ENCODE peak calls at places on chromosomes 1 and 21, in seven cellular contexts. One of them, this sample, is unnamed.

GRCh38 chr1:179229214-179230140 is at the start of gene ABL2:
- DNase-seq in NCI-H526: peak; percentile 99
- DNase-seq in LoVo: peak; percentile 41
- DNase-seq in PC-9: peak; percentile 39
- DNase-seq in stimulated activated CD8-positive, alpha-beta memory T cell treated with anti-CD3 and anti-CD28 coated beads, Interleukin-4, amount 100 ng/mL, for 1 hour: no peak
- DNase-seq in iris pigment epithelial cell: no peak
- DNase-seq in activated T-cell treated with anti-CD3 and anti-CD28 coated beads for 1 hour: peak; percentile 39
- DNase-seq in this sample: peak; percentile 68

GRCh38 chr1:33080885-33081553 is at the start of gene AZIN2:
- DNase-seq in NCI-H526: peak; percentile 97
- DNase-seq in LoVo: peak; percentile 93
- DNase-seq in iris pigment epithelial cell: peak; percentile 92
- DNase-seq in PC-9: peak; percentile 93
- DNase-seq in stimulated activated CD8-positive, alpha-beta memory T cell treated with anti-CD3 and anti-CD28 coated beads, Interleukin-4, amount 100 ng/mL, for 1 hour: peak; percentile 99
- DNase-seq in activated T-cell treated with anti-CD3 and anti-CD28 coated beads for 1 hour: peak; percentile 98
- DNase-seq in this sample: peak; percentile 90

GRCh38 chr1:206839857-206840256 is 25.6 kb upstream of the IL20 start:
- DNase-seq in NCI-H526: no peak
- DNase-seq in activated T-cell treated with anti-CD3 and anti-CD28 coated beads for 1 hour: no peak
- DNase-seq in LoVo: no peak
- DNase-seq in stimulated activated CD8-positive, alpha-beta memory T cell treated with anti-CD3 and anti-CD28 coated beads, Interleukin-4, amount 100 ng/mL, for 1 hour: no peak
- DNase-seq in iris pigment epithelial cell: peak; percentile 38
- DNase-seq in PC-9: no peak
- DNase-seq in this sample: no peak

GRCh38 chr1:49016030-49016991 is 239.6 kb upstream of the BEND5 start:
- DNase-seq in PC-9: no peak
- DNase-seq in LoVo: no peak
- DNase-seq in NCI-H526: no peak
- DNase-seq in iris pigment epithelial cell: no peak
- DNase-seq in activated T-cell treated with anti-CD3 and anti-CD28 coated beads for 1 hour: no peak
- DNase-seq in stimulated activated CD8-positive, alpha-beta memory T cell treated with anti-CD3 and anti-CD28 coated beads, Interleukin-4, amount 100 ng/mL, for 1 hour: no peak
- DNase-seq in this sample: no peak

GRCh38 chr1:167191958-167192357 is 28.7 kb upstream of the POU2F1 start:
- DNase-seq in NCI-H526: no peak
- DNase-seq in iris pigment epithelial cell: no peak
- DNase-seq in stimulated activated CD8-positive, alpha-beta memory T cell treated with anti-CD3 and anti-CD28 coated beads, Interleukin-4, amount 100 ng/mL, for 1 hour: no peak
- DNase-seq in activated T-cell treated with anti-CD3 and anti-CD28 coated beads for 1 hour: no peak
- DNase-seq in PC-9: no peak
- DNase-seq in LoVo: no peak
- DNase-seq in this sample: no peak

GRCh38 chr21:26405735-26406361 is 167.2 kb downstream of the CYYR1 start:
- DNase-seq in LoVo: peak; percentile 37
- DNase-seq in stimulated activated CD8-positive, alpha-beta memory T cell treated with anti-CD3 and anti-CD28 coated beads, Interleukin-4, amount 100 ng/mL, for 1 hour: no peak
- DNase-seq in NCI-H526: peak; percentile 15
- DNase-seq in PC-9: peak; percentile 49
- DNase-seq in activated T-cell treated with anti-CD3 and anti-CD28 coated beads for 1 hour: no peak
- DNase-seq in iris pigment epithelial cell: peak; percentile 90
- DNase-seq in this sample: peak; percentile 56

GRCh38 chr1:182185822-182186756 is 124.6 kb upstream of the ZNF648 start:
- DNase-seq in iris pigment epithelial cell: peak; percentile 63
- DNase-seq in NCI-H526: peak; percentile 82
- DNase-seq in stimulated activated CD8-positive, alpha-beta memory T cell treated with anti-CD3 and anti-CD28 coated beads, Interleukin-4, amount 100 ng/mL, for 1 hour: no peak
- DNase-seq in activated T-cell treated with anti-CD3 and anti-CD28 coated beads for 1 hour: no peak
- DNase-seq in PC-9: peak; percentile 76
- DNase-seq in LoVo: peak; percentile 39
- DNase-seq in this sample: no peak

GRCh38 chr1:50620680-50621329 is 197.6 kb upstream of the DMRTA2 start:
- DNase-seq in NCI-H526: peak; percentile 29
- DNase-seq in LoVo: peak; percentile 78
- DNase-seq in stimulated activated CD8-positive, alpha-beta memory T cell treated with anti-CD3 and anti-CD28 coated beads, Interleukin-4, amount 100 ng/mL, for 1 hour: no peak
- DNase-seq in activated T-cell treated with anti-CD3 and anti-CD28 coated beads for 1 hour: no peak
- DNase-seq in PC-9: peak; percentile 95
- DNase-seq in iris pigment epithelial cell: peak; percentile 54
- DNase-seq in this sample: no peak

GRCh38 chr1:94258873-94259331 is 21.5 kb upstream of the ARHGAP29 start:
- DNase-seq in stimulated activated CD8-positive, alpha-beta memory T cell treated with anti-CD3 and anti-CD28 coated beads, Interleukin-4, amount 100 ng/mL, for 1 hour: no peak
- DNase-seq in iris pigment epithelial cell: peak; percentile 97
- DNase-seq in LoVo: peak; percentile 91
- DNase-seq in activated T-cell treated with anti-CD3 and anti-CD28 coated beads for 1 hour: no peak
- DNase-seq in NCI-H526: no peak
- DNase-seq in PC-9: peak; percentile 91
- DNase-seq in this sample: no peak

GRCh38 chr1:78081980-78082860 is 36.5 kb downstream of the GIPC2 start:
- DNase-seq in LoVo: no peak
- DNase-seq in iris pigment epithelial cell: peak; percentile 57
- DNase-seq in PC-9: no peak
- DNase-seq in stimulated activated CD8-positive, alpha-beta memory T cell treated with anti-CD3 and anti-CD28 coated beads, Interleukin-4, amount 100 ng/mL, for 1 hour: no peak
- DNase-seq in NCI-H526: no peak
- DNase-seq in activated T-cell treated with anti-CD3 and anti-CD28 coated beads for 1 hour: no peak
- DNase-seq in this sample: no peak

GRCh38 chr1:116817582-116818064 is 63.4 kb downstream of the CD2 start:
- DNase-seq in stimulated activated CD8-positive, alpha-beta memory T cell treated with anti-CD3 and anti-CD28 coated beads, Interleukin-4, amount 100 ng/mL, for 1 hour: peak; percentile 49
- DNase-seq in NCI-H526: peak; percentile 95
- DNase-seq in LoVo: peak; percentile 20
- DNase-seq in iris pigment epithelial cell: peak; percentile 10
- DNase-seq in PC-9: peak; percentile 52
- DNase-seq in activated T-cell treated with anti-CD3 and anti-CD28 coated beads for 1 hour: peak; percentile 67
- DNase-seq in this sample: peak; percentile 47

GRCh38 chr1:29324771-29325351 is 88.5 kb downstream of the PTPRU start:
- DNase-seq in LoVo: no peak
- DNase-seq in activated T-cell treated with anti-CD3 and anti-CD28 coated beads for 1 hour: no peak
- DNase-seq in PC-9: peak; percentile 14
- DNase-seq in iris pigment epithelial cell: no peak
- DNase-seq in NCI-H526: peak; percentile 68
- DNase-seq in stimulated activated CD8-positive, alpha-beta memory T cell treated with anti-CD3 and anti-CD28 coated beads, Interleukin-4, amount 100 ng/mL, for 1 hour: no peak
- DNase-seq in this sample: peak; percentile 70

GRCh38 chr1:164772635-164773034 is 213.7 kb downstream of the PBX1 start:
- DNase-seq in activated T-cell treated with anti-CD3 and anti-CD28 coated beads for 1 hour: no peak
- DNase-seq in NCI-H526: no peak
- DNase-seq in PC-9: peak; percentile 84
- DNase-seq in LoVo: peak; percentile 50
- DNase-seq in iris pigment epithelial cell: peak; percentile 99
- DNase-seq in stimulated activated CD8-positive, alpha-beta memory T cell treated with anti-CD3 and anti-CD28 coated beads, Interleukin-4, amount 100 ng/mL, for 1 hour: no peak
- DNase-seq in this sample: no peak

GRCh38 chr1:1302951-1303509 is 4.7 kb downstream of the ACAP3 start:
- DNase-seq in PC-9: no peak
- DNase-seq in LoVo: no peak
- DNase-seq in activated T-cell treated with anti-CD3 and anti-CD28 coated beads for 1 hour: no peak
- DNase-seq in stimulated activated CD8-positive, alpha-beta memory T cell treated with anti-CD3 and anti-CD28 coated beads, Interleukin-4, amount 100 ng/mL, for 1 hour: no peak
- DNase-seq in NCI-H526: no peak
- DNase-seq in iris pigment epithelial cell: no peak
- DNase-seq in this sample: no peak

GRCh38 chr1:35577071-35577998 is 4.2 kb downstream of the TFAP2E start:
- DNase-seq in iris pigment epithelial cell: no peak
- DNase-seq in LoVo: no peak
- DNase-seq in NCI-H526: peak; percentile 65
- DNase-seq in stimulated activated CD8-positive, alpha-beta memory T cell treated with anti-CD3 and anti-CD28 coated beads, Interleukin-4, amount 100 ng/mL, for 1 hour: no peak
- DNase-seq in activated T-cell treated with anti-CD3 and anti-CD28 coated beads for 1 hour: peak; percentile 41
- DNase-seq in PC-9: no peak
- DNase-seq in this sample: no peak

GRCh38 chr1:107648071-107648470 is 316.9 kb downstream of the VAV3 start:
- DNase-seq in stimulated activated CD8-positive, alpha-beta memory T cell treated with anti-CD3 and anti-CD28 coated beads, Interleukin-4, amount 100 ng/mL, for 1 hour: no peak
- DNase-seq in LoVo: no peak
- DNase-seq in NCI-H526: no peak
- DNase-seq in iris pigment epithelial cell: peak; percentile 67
- DNase-seq in activated T-cell treated with anti-CD3 and anti-CD28 coated beads for 1 hour: no peak
- DNase-seq in PC-9: no peak
- DNase-seq in this sample: no peak

GRCh38 chr1:42765832-42766722 is 751 bp downstream of the P3H1 start:
- DNase-seq in LoVo: peak; percentile 52
- DNase-seq in NCI-H526: peak; percentile 82
- DNase-seq in PC-9: peak; percentile 23
- DNase-seq in iris pigment epithelial cell: peak; percentile 77
- DNase-seq in activated T-cell treated with anti-CD3 and anti-CD28 coated beads for 1 hour: no peak
- DNase-seq in stimulated activated CD8-positive, alpha-beta memory T cell treated with anti-CD3 and anti-CD28 coated beads, Interleukin-4, amount 100 ng/mL, for 1 hour: no peak
- DNase-seq in this sample: peak; percentile 83

GRCh38 chr1:47181095-47181954 is 8.5 kb downstream of the PDZK1IP1 start:
- DNase-seq in NCI-H526: no peak
- DNase-seq in LoVo: no peak
- DNase-seq in stimulated activated CD8-positive, alpha-beta memory T cell treated with anti-CD3 and anti-CD28 coated beads, Interleukin-4, amount 100 ng/mL, for 1 hour: no peak
- DNase-seq in PC-9: no peak
- DNase-seq in activated T-cell treated with anti-CD3 and anti-CD28 coated beads for 1 hour: no peak
- DNase-seq in iris pigment epithelial cell: no peak
- DNase-seq in this sample: no peak

GRCh38 chr1:2955652-2956051 is 65.6 kb upstream of the ACTRT2 start:
- DNase-seq in stimulated activated CD8-positive, alpha-beta memory T cell treated with anti-CD3 and anti-CD28 coated beads, Interleukin-4, amount 100 ng/mL, for 1 hour: no peak
- DNase-seq in iris pigment epithelial cell: no peak
- DNase-seq in LoVo: no peak
- DNase-seq in NCI-H526: no peak
- DNase-seq in activated T-cell treated with anti-CD3 and anti-CD28 coated beads for 1 hour: no peak
- DNase-seq in PC-9: no peak
- DNase-seq in this sample: no peak

GRCh38 chr1:44012941-44013609 is 18.2 kb downstream of the SLC6A9 start:
- DNase-seq in iris pigment epithelial cell: no peak
- DNase-seq in stimulated activated CD8-positive, alpha-beta memory T cell treated with anti-CD3 and anti-CD28 coated beads, Interleukin-4, amount 100 ng/mL, for 1 hour: no peak
- DNase-seq in NCI-H526: no peak
- DNase-seq in LoVo: no peak
- DNase-seq in activated T-cell treated with anti-CD3 and anti-CD28 coated beads for 1 hour: no peak
- DNase-seq in PC-9: no peak
- DNase-seq in this sample: no peak